ENCODE peak calls at places on chromosomes 11 and 22, in nine cellular contexts. One of them, this sample, is unnamed.

GRCh38 chr11:130418210-130418609 is 10.2 kb downstream of the ADAMTS8 start:
- DNase-seq in cardiac muscle cell: no peak
- DNase-seq in hepatocyte: no peak
- DNase-seq in fibroblast of mammary gland: no peak
- DNase-seq in Karpas-422: no peak
- DNase-seq in thyroid gland: no peak
- DNase-seq in cardiac fibroblast: no peak
- DNase-seq in pancreas: no peak
- DNase-seq in neural progenitor cell: no peak
- DNase-seq in this sample: no peak

GRCh38 chr22:24005201-24005600 is at the start of gene GSTT4:
- DNase-seq in pancreas: no peak
- DNase-seq in fibroblast of mammary gland: no peak
- DNase-seq in hepatocyte: no peak
- DNase-seq in thyroid gland: peak
- DNase-seq in cardiac muscle cell: peak
- DNase-seq in neural progenitor cell: no peak
- DNase-seq in cardiac fibroblast: peak
- DNase-seq in Karpas-422: peak
- DNase-seq in this sample: no peak

GRCh38 chr22:37599161-37599560 is 9.5 kb upstream of the GGA1 start:
- DNase-seq in fibroblast of mammary gland: no peak
- DNase-seq in Karpas-422: no peak
- DNase-seq in thyroid gland: no peak
- DNase-seq in neural progenitor cell: no peak
- DNase-seq in cardiac muscle cell: no peak
- DNase-seq in pancreas: no peak
- DNase-seq in cardiac fibroblast: no peak
- DNase-seq in hepatocyte: no peak
- DNase-seq in this sample: peak

GRCh38 chr11:109071712-109072524 is 350.1 kb upstream of the C11orf87 start:
- DNase-seq in hepatocyte: no peak
- DNase-seq in cardiac muscle cell: no peak
- DNase-seq in Karpas-422: no peak
- DNase-seq in pancreas: no peak
- DNase-seq in thyroid gland: peak
- DNase-seq in cardiac fibroblast: peak
- DNase-seq in fibroblast of mammary gland: peak
- DNase-seq in neural progenitor cell: no peak
- DNase-seq in this sample: no peak

GRCh38 chr11:14902650-14903350 is 10.8 kb upstream of the CYP2R1 start:
- DNase-seq in cardiac fibroblast: peak
- DNase-seq in pancreas: no peak
- DNase-seq in neural progenitor cell: no peak
- DNase-seq in fibroblast of mammary gland: peak
- DNase-seq in thyroid gland: no peak
- DNase-seq in hepatocyte: no peak
- DNase-seq in Karpas-422: no peak
- DNase-seq in cardiac muscle cell: no peak
- DNase-seq in this sample: no peak

GRCh38 chr22:24516301-24516737 is 21.2 kb downstream of the UPB1 start:
- DNase-seq in cardiac muscle cell: no peak
- DNase-seq in neural progenitor cell: no peak
- DNase-seq in fibroblast of mammary gland: peak
- DNase-seq in thyroid gland: peak
- DNase-seq in pancreas: no peak
- DNase-seq in cardiac fibroblast: peak
- DNase-seq in hepatocyte: peak
- DNase-seq in Karpas-422: no peak
- DNase-seq in this sample: no peak

GRCh38 chr11:110128161-110128560 is 35.0 kb downstream of the ZC3H12C start:
- DNase-seq in Karpas-422: no peak
- DNase-seq in thyroid gland: no peak
- DNase-seq in cardiac muscle cell: no peak
- DNase-seq in fibroblast of mammary gland: peak
- DNase-seq in hepatocyte: no peak
- DNase-seq in cardiac fibroblast: peak
- DNase-seq in neural progenitor cell: peak
- DNase-seq in pancreas: no peak
- DNase-seq in this sample: no peak

GRCh38 chr22:49521787-49522224 is 305.9 kb downstream of the BRD1 start:
- DNase-seq in neural progenitor cell: no peak
- DNase-seq in cardiac muscle cell: no peak
- DNase-seq in pancreas: no peak
- DNase-seq in cardiac fibroblast: no peak
- DNase-seq in Karpas-422: no peak
- DNase-seq in hepatocyte: no peak
- DNase-seq in fibroblast of mammary gland: no peak
- DNase-seq in thyroid gland: no peak
- DNase-seq in this sample: no peak

GRCh38 chr11:130409618-130410388 is 18.6 kb downstream of the ADAMTS8 start:
- DNase-seq in fibroblast of mammary gland: no peak
- DNase-seq in cardiac fibroblast: no peak
- DNase-seq in cardiac muscle cell: no peak
- DNase-seq in pancreas: no peak
- DNase-seq in hepatocyte: no peak
- DNase-seq in Karpas-422: no peak
- DNase-seq in thyroid gland: no peak
- DNase-seq in neural progenitor cell: no peak
- DNase-seq in this sample: no peak

GRCh38 chr11:80519591-80520258 is 1078.9 kb upstream of the TENM4 start:
- DNase-seq in Karpas-422: no peak
- DNase-seq in hepatocyte: no peak
- DNase-seq in cardiac muscle cell: no peak
- DNase-seq in cardiac fibroblast: no peak
- DNase-seq in thyroid gland: no peak
- DNase-seq in pancreas: no peak
- DNase-seq in fibroblast of mammary gland: no peak
- DNase-seq in neural progenitor cell: no peak
- DNase-seq in this sample: no peak

GRCh38 chr22:42994917-42995562 is 19.9 kb downstream of the PACSIN2 start:
- DNase-seq in Karpas-422: peak
- DNase-seq in cardiac muscle cell: peak
- DNase-seq in hepatocyte: peak
- DNase-seq in fibroblast of mammary gland: peak
- DNase-seq in thyroid gland: peak
- DNase-seq in neural progenitor cell: no peak
- DNase-seq in cardiac fibroblast: peak
- DNase-seq in pancreas: peak
- DNase-seq in this sample: peak

GRCh38 chr11:8683115-8683807 is 669 bp downstream of the RPL27A start:
- DNase-seq in hepatocyte: no peak
- DNase-seq in thyroid gland: peak
- DNase-seq in neural progenitor cell: peak
- DNase-seq in pancreas: no peak
- DNase-seq in fibroblast of mammary gland: no peak
- DNase-seq in cardiac muscle cell: no peak
- DNase-seq in cardiac fibroblast: no peak
- DNase-seq in Karpas-422: peak
- DNase-seq in this sample: no peak

GRCh38 chr11:73257342-73258103 is 14.6 kb upstream of the P2RY6 start:
- DNase-seq in hepatocyte: no peak
- DNase-seq in thyroid gland: peak
- DNase-seq in cardiac muscle cell: peak
- DNase-seq in fibroblast of mammary gland: peak
- DNase-seq in Karpas-422: no peak
- DNase-seq in pancreas: no peak
- DNase-seq in neural progenitor cell: peak
- DNase-seq in cardiac fibroblast: peak
- DNase-seq in this sample: no peak

GRCh38 chr11:96219981-96220623 is 122.9 kb downstream of the MAML2 start:
- DNase-seq in cardiac fibroblast: peak
- DNase-seq in cardiac muscle cell: no peak
- DNase-seq in pancreas: no peak
- DNase-seq in thyroid gland: no peak
- DNase-seq in Karpas-422: no peak
- DNase-seq in fibroblast of mammary gland: peak
- DNase-seq in hepatocyte: no peak
- DNase-seq in neural progenitor cell: peak
- DNase-seq in this sample: no peak

GRCh38 chr22:35341090-35341874 is 39.6 kb upstream of the HMOX1 start:
- DNase-seq in Karpas-422: no peak
- DNase-seq in thyroid gland: no peak
- DNase-seq in pancreas: no peak
- DNase-seq in cardiac fibroblast: no peak
- DNase-seq in fibroblast of mammary gland: no peak
- DNase-seq in neural progenitor cell: no peak
- DNase-seq in hepatocyte: no peak
- DNase-seq in cardiac muscle cell: no peak
- DNase-seq in this sample: no peak

GRCh38 chr11:62472063-62472884 is 53.4 kb downstream of the SCGB1A1 start:
- DNase-seq in Karpas-422: no peak
- DNase-seq in cardiac muscle cell: peak
- DNase-seq in pancreas: no peak
- DNase-seq in fibroblast of mammary gland: peak
- DNase-seq in hepatocyte: peak
- DNase-seq in thyroid gland: no peak
- DNase-seq in neural progenitor cell: no peak
- DNase-seq in cardiac fibroblast: peak
- DNase-seq in this sample: no peak
- H3K4me3 ChIP-seq in Karpas-422: no peak
- H3K4me3 ChIP-seq in cardiac muscle cell: no peak
- H3K4me3 ChIP-seq in pancreas: no peak
- H3K4me3 ChIP-seq in fibroblast of mammary gland: no peak
- H3K4me3 ChIP-seq in hepatocyte: no peak
- H3K4me3 ChIP-seq in thyroid gland: no peak
- H3K4me3 ChIP-seq in neural progenitor cell: no peak
- H3K4me3 ChIP-seq in cardiac fibroblast: no peak
- H3K4me3 ChIP-seq in this sample: no peak

GRCh38 chr11:71949034-71949433 is 20.2 kb downstream of the RNF121 start:
- DNase-seq in pancreas: no peak
- DNase-seq in thyroid gland: no peak
- DNase-seq in hepatocyte: no peak
- DNase-seq in cardiac muscle cell: no peak
- DNase-seq in cardiac fibroblast: no peak
- DNase-seq in Karpas-422: no peak
- DNase-seq in neural progenitor cell: no peak
- DNase-seq in fibroblast of mammary gland: no peak
- DNase-seq in this sample: no peak

GRCh38 chr11:71951741-71952310 is 23.0 kb downstream of the RNF121 start:
- DNase-seq in cardiac muscle cell: no peak
- DNase-seq in thyroid gland: no peak
- DNase-seq in hepatocyte: no peak
- DNase-seq in cardiac fibroblast: no peak
- DNase-seq in Karpas-422: peak
- DNase-seq in fibroblast of mammary gland: no peak
- DNase-seq in pancreas: no peak
- DNase-seq in neural progenitor cell: no peak
- DNase-seq in this sample: no peak

GRCh38 chr11:71946144-71946571 is 17.3 kb downstream of the RNF121 start:
- DNase-seq in neural progenitor cell: no peak
- DNase-seq in hepatocyte: no peak
- DNase-seq in pancreas: no peak
- DNase-seq in cardiac fibroblast: peak
- DNase-seq in Karpas-422: no peak
- DNase-seq in fibroblast of mammary gland: peak
- DNase-seq in thyroid gland: no peak
- DNase-seq in cardiac muscle cell: no peak
- DNase-seq in this sample: no peak

GRCh38 chr11:71948314-71949027 is 19.6 kb downstream of the RNF121 start:
- DNase-seq in Karpas-422: no peak
- DNase-seq in pancreas: peak
- DNase-seq in cardiac fibroblast: no peak
- DNase-seq in neural progenitor cell: no peak
- DNase-seq in hepatocyte: peak
- DNase-seq in cardiac muscle cell: no peak
- DNase-seq in thyroid gland: peak
- DNase-seq in fibroblast of mammary gland: no peak
- DNase-seq in this sample: peak

DNA sequence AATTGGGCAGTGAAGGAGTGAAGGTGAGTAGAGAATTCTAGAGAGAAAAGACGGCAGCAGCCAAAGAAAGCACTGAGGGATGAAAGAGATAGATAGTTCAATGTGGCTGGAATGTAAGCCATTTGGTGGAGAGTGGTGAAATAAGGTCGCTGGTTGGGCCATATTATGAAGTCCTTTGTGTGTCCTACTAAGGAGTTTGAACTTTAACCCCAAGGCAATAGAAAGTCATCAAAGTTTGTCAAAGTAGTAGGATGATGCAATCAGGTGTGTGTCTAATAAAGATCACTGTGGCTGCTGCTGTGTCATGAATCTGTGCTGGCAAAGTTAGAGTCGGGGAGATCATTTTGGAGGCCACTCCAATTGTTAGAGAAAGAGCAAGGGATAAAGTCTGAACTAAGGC is 18.7 kb downstream of the RNF121 start:
- DNase-seq in fibroblast of mammary gland: no peak
- DNase-seq in cardiac fibroblast: no peak
- DNase-seq in cardiac muscle cell: no peak
- DNase-seq in hepatocyte: peak
- DNase-seq in Karpas-422: no peak
- DNase-seq in pancreas: no peak
- DNase-seq in neural progenitor cell: no peak
- DNase-seq in thyroid gland: no peak
- DNase-seq in this sample: peak
- H3K4me3 ChIP-seq in fibroblast of mammary gland: no peak
- H3K4me3 ChIP-seq in cardiac fibroblast: no peak
- H3K4me3 ChIP-seq in cardiac muscle cell: no peak
- H3K4me3 ChIP-seq in hepatocyte: no peak
- H3K4me3 ChIP-seq in Karpas-422: no peak
- H3K4me3 ChIP-seq in pancreas: no peak
- H3K4me3 ChIP-seq in neural progenitor cell: no peak
- H3K4me3 ChIP-seq in thyroid gland: no peak
- H3K4me3 ChIP-seq in this sample: no peak

GRCh38 chr11:1921576-1922141 is 2.2 kb downstream of the TNNT3 start:
- DNase-seq in hepatocyte: no peak
- DNase-seq in fibroblast of mammary gland: peak
- DNase-seq in pancreas: no peak
- DNase-seq in neural progenitor cell: peak
- DNase-seq in cardiac muscle cell: no peak
- DNase-seq in thyroid gland: no peak
- DNase-seq in cardiac fibroblast: peak
- DNase-seq in Karpas-422: no peak
- DNase-seq in this sample: no peak
- H3K4me3 ChIP-seq in hepatocyte: no peak
- H3K4me3 ChIP-seq in fibroblast of mammary gland: no peak
- H3K4me3 ChIP-seq in pancreas: no peak
- H3K4me3 ChIP-seq in neural progenitor cell: no peak
- H3K4me3 ChIP-seq in cardiac muscle cell: no peak
- H3K4me3 ChIP-seq in thyroid gland: no peak
- H3K4me3 ChIP-seq in cardiac fibroblast: no peak
- H3K4me3 ChIP-seq in Karpas-422: no peak
- H3K4me3 ChIP-seq in this sample: no peak

DNA sequence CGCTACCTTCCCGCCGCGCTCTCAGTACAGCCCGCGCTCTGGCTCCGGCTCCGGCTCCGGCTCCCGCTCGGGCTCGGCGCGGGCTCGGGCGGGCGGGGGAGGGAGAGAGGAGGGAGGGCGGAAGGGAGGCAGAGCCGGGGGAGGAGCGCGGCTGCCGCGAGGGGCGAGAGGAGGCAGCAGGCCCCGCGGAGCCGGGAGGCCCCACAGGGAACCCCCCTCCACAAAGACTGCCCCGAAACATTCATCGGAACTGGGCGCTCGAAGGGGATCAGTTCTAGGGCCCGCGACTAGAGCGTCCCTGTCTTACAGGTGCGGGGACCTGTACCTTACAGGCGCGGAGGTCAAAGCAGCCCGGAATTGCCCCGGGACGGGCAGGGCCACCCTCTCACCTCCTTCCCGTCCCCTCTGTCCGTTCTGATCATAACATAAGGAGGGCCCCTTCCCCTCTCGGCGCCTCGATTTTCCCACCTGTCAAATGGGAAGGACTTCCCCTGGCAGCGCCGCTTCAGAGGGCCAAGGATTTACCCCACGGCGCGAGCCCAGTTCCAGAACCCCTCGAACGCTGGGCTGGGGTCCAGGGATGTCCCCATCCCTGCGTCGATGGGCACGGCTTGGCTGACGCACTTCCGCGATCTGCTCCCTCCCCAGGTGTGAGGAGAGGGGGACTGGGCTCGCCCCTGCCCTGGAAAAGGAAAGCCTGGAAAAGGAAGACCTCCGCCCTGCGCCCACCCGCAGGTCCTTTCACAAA is at the start of gene SHISA8:
- DNase-seq in cardiac fibroblast: peak
- DNase-seq in fibroblast of mammary gland: no peak
- DNase-seq in hepatocyte: peak
- DNase-seq in neural progenitor cell: peak
- DNase-seq in pancreas: peak
- DNase-seq in cardiac muscle cell: peak
- DNase-seq in Karpas-422: peak
- DNase-seq in thyroid gland: peak
- DNase-seq in this sample: peak
- H3K4me3 ChIP-seq in cardiac fibroblast: no peak
- H3K4me3 ChIP-seq in fibroblast of mammary gland: no peak
- H3K4me3 ChIP-seq in hepatocyte: peak
- H3K4me3 ChIP-seq in neural progenitor cell: peak
- H3K4me3 ChIP-seq in pancreas: peak
- H3K4me3 ChIP-seq in cardiac muscle cell: peak
- H3K4me3 ChIP-seq in Karpas-422: peak
- H3K4me3 ChIP-seq in thyroid gland: no peak
- H3K4me3 ChIP-seq in this sample: peak

This sample was measured in small intestine.